ENCODE peak calls at places on chromosomes 4 and X, in ten cellular contexts. E is tibial artery; I is uterus; J is naive thymus-derived CD4-positive, alpha-beta T cell; M is heart right ventricle; D is ovary; G is IMR-90; U is cardiac muscle cell; C is CD8-positive, alpha-beta T cell; P is CD4-positive, alpha-beta memory T cell. R is an unnamed sample.

GRCh38 chrX:6813836-6814370 is 279.0 kb upstream of the VCX3A start:
- DNase-seq in E (no peak), I (no peak), J (no peak), M (no peak), D (no peak), G (no peak), U (peak; percentile 57), C (no peak), P (no peak), R (no peak)

GRCh38 chr4:20217521-20217920 is 34.2 kb upstream of the SLIT2 start:
- DNase-seq in E (no peak), I (no peak), J (no peak), M (no peak), D (no peak), G (no peak), U (no peak), C (no peak), P (no peak), R (no peak)

GRCh38 chr4:159722918-159723317 is 620.0 kb downstream of the RAPGEF2 start:
- DNase-seq in E (no peak), I (no peak), J (no peak), M (no peak), D (no peak), G (no peak), U (no peak), C (no peak), P (no peak), R (no peak)

GRCh38 chr4:102500371-102501175 is 586 bp upstream of the NFKB1 start:
- DNase-seq in E (peak; percentile 52), I (peak; percentile 53), J (peak; percentile 20), M (peak; percentile 68), D (peak; percentile 73), G (peak; percentile 61), U (peak; percentile 51), C (no peak), P (peak; percentile 39), R (no peak)

GRCh38 chrX:85111347-85111746 is 107.7 kb downstream of the APOOL start:
- DNase-seq in E (no peak), I (no peak), J (no peak), M (no peak), D (no peak), G (peak; percentile 5), U (peak; percentile 31), C (no peak), P (peak; percentile 2), R (no peak)

GRCh38 chr4:51909236-51909703 is 66.3 kb downstream of the DCUN1D4 start:
- DNase-seq in E (no peak), I (no peak), J (no peak), M (no peak), D (no peak), G (no peak), U (no peak), C (no peak), P (no peak), R (no peak)

GRCh38 chr4:184100297-184100885 is 117.3 kb downstream of the ENPP6 start:
- DNase-seq in E (no peak), I (no peak), J (no peak), M (peak; percentile 11), D (peak; percentile 54), G (peak; percentile 26), U (peak; percentile 62), C (no peak), P (no peak), R (no peak)

GRCh38 chr4:134327274-134328122 is 125.9 kb upstream of the PABPC4L start:
- DNase-seq in E (no peak), I (no peak), J (no peak), M (no peak), D (no peak), G (no peak), U (no peak), C (no peak), P (no peak), R (no peak)

GRCh38 chrX:154486052-154486395 is 391 bp downstream of the UBL4A start:
- DNase-seq in E (no peak), I (peak; percentile 49), J (no peak), M (peak; percentile 31), D (peak; percentile 79), G (no peak), U (peak; percentile 14), C (no peak), P (peak; percentile 35), R (no peak)

GRCh38 chr4:115113382-115114106 is at the start of gene NDST4:
- DNase-seq in E (no peak), I (no peak), J (no peak), M (no peak), D (no peak), G (no peak), U (peak; percentile 32), C (no peak), P (no peak), R (peak; percentile 45)

GRCh38 chrX:106484233-106484632 is 127.5 kb upstream of the RADX start:
- DNase-seq in E (no peak), I (no peak), J (no peak), M (no peak), D (no peak), G (no peak), U (no peak), C (no peak), P (peak; percentile 33), R (no peak)

GRCh38 chr4:94641702-94642560 is 115.8 kb upstream of the BMPR1B start:
- DNase-seq in E (no peak), I (no peak), J (no peak), M (no peak), D (no peak), G (peak; percentile 78), U (no peak), C (no peak), P (no peak), R (peak; percentile 73)

GRCh38 chr4:157170321-157170720 is 50.2 kb upstream of the GRIA2 start:
- DNase-seq in E (no peak), I (no peak), J (no peak), M (no peak), D (no peak), G (peak; percentile 37), U (no peak), C (no peak), P (no peak), R (no peak)

GRCh38 chr4:1842339-1842895 is 13.5 kb downstream of the LETM1 start:
- DNase-seq in E (no peak), I (no peak), J (no peak), M (no peak), D (no peak), G (no peak), U (no peak), C (no peak), P (no peak), R (no peak)

GRCh38 chr4:1843852-1844251 is 12.1 kb downstream of the LETM1 start:
- DNase-seq in E (peak; percentile 55), I (no peak), J (no peak), M (peak; percentile 51), D (no peak), G (no peak), U (peak; percentile 42), C (no peak), P (no peak), R (no peak)

GRCh38 chr4:1842993-1843448 is 12.9 kb downstream of the LETM1 start:
- DNase-seq in E (no peak), I (peak; percentile 48), J (no peak), M (no peak), D (no peak), G (peak; percentile 94), U (no peak), C (no peak), P (no peak), R (no peak)

GRCh38 chr4:1841201-1841885 is 14.6 kb downstream of the LETM1 start:
- DNase-seq in E (no peak), I (no peak), J (no peak), M (no peak), D (no peak), G (no peak), U (no peak), C (no peak), P (no peak), R (no peak)

DNA sequence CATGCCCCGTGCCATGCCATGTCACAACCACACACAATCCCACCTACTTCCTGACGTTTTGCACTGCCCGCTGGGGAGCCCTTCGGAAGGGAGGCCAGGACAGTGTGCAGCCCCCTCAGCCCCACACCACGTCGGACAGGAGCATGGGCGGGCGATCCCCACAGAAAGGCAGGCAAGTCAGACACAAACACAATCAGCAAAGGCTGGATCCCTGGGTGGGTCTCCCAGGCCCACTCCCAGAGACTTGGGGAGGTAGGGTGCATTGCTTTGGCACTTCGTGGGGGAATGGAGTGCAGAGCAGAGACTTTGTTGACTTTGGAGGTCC is 14.1 kb downstream of the LETM1 start:
- DNase-seq in E (no peak), I (no peak), J (no peak), M (no peak), D (no peak), G (no peak), U (no peak), C (no peak), P (no peak), R (no peak)
- H3K36me3 ChIP-seq in E (peaks cover 84% of the 10 kb centered on the region), I (no peaks in the 10 kb centered on the region), J (no peaks in the 10 kb centered on the region), M (peaks cover 88% of the 10 kb centered on the region), D (no peaks in the 10 kb centered on the region), G (peaks cover 37% of the 10 kb centered on the region), U (peaks cover 10% of the 10 kb centered on the region), C (peaks cover 28% of the 10 kb centered on the region), P (peaks cover 29% of the 10 kb centered on the region), R (no peaks in the 10 kb centered on the region)

DNA sequence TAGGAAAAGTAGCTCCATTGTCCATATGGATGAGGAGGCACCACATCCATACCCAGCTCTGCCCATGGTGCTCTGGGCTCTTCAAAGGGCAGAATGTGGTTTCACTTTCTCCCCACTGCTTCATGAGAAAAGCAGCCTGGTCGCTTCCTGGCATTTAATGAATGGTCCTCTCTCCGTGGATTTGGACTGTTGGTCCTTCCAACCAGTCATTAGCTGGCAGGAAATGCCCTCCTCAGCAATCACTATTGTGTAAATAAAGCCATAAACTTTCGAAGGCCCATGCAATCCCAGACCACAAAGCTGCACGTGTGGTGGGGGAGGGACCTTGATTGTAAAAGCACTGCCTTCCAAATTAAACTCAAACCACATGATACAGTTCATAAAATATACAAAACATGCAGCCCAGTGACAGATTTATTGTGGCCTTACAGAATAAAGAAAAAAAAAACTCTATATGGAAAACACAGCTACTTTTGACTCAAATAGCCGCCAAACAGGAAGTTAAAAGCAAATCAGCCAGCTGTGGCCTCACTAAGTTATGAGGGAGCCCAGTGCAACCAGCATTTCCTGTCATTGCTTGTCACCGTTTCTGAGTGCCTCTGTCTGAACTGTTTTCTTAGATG is 8.1 kb downstream of the MBNL3 start:
- DNase-seq in E (no peak), I (peak; percentile 24), J (peak; percentile 30), M (peak; percentile 10), D (peak; percentile 9), G (peak; percentile 20), U (peak; percentile 22), C (no peak), P (peak; percentile 46), R (no peak)
- H3K4me3 ChIP-seq in E (peak overlapping the region; percentile 43), I (peak overlapping the region; percentile 21), J (peak overlapping the region; percentile 58), M (peak overlapping the region; percentile 35), D (peak overlapping the region; percentile 23), G (peak overlapping the region; percentile 3), U (no peak overlapping the region), C (peak overlapping the region; percentile 52), P (peak overlapping the region; percentile 47), R (no peak overlapping the region)

GRCh38 chr4:186605261-186605865 is 50.0 kb upstream of the MTNR1A start:
- DNase-seq in E (no peak), I (no peak), J (no peak), M (no peak), D (no peak), G (no peak), U (no peak), C (no peak), P (no peak), R (no peak)
- H3K36me3 ChIP-seq in E (peaks cover 98% of the 10 kb centered on the region), I (no peaks in the 10 kb centered on the region), J (no peaks in the 10 kb centered on the region), M (peaks cover 91% of the 10 kb centered on the region), D (no peaks in the 10 kb centered on the region), G (peaks cover 70% of the 10 kb centered on the region), U (peaks cover 68% of the 10 kb centered on the region), C (no peaks in the 10 kb centered on the region), P (no peaks in the 10 kb centered on the region), R (peaks cover 3% of the 10 kb centered on the region)

GRCh38 chrX:119474615-119475388 is 6.6 kb downstream of the SLC25A5 start:
- DNase-seq in E (no peak), I (no peak), J (no peak), M (no peak), D (no peak), G (no peak), U (no peak), C (no peak), P (no peak), R (no peak)
- H3K4me3 ChIP-seq in E (no peak overlapping the region), I (no peak overlapping the region), J (no peak overlapping the region), M (no peak overlapping the region), D (no peak overlapping the region), G (no peak overlapping the region), U (no peak overlapping the region), C (no peak overlapping the region), P (no peak overlapping the region), R (no peak overlapping the region)